ENCODE peak calls at places on chromosomes 11 and 22, in four cellular contexts. V, A, Q and J are unnamed samples.

GRCh38 chr11:115921540-115921939 is 417.3 kb upstream of the CADM1 start:
- DNase-seq in V (no peak), A (no peak), Q (no peak), J (no peak)

GRCh38 chr22:27115816-27116256 is 458.4 kb downstream of the MIAT start:
- DNase-seq in V (no peak), A (no peak), Q (peak; percentile 52), J (peak; percentile 63)

GRCh38 chr22:30267382-30268302 is 991 bp upstream of the OSM start:
- DNase-seq in V (no peak), A (no peak), Q (no peak), J (no peak)

GRCh38 chr11:12744831-12745502 is 70.7 kb downstream of the TEAD1 start:
- DNase-seq in V (peak; percentile 80), A (no peak), Q (no peak), J (peak; percentile 57)

GRCh38 chr22:45155050-45155840 is 8.5 kb upstream of the NUP50 start:
- DNase-seq in V (no peak), A (peak; percentile 60), Q (no peak), J (no peak)

GRCh38 chr11:44750440-44751005 is 23.8 kb downstream of the TSPAN18 start:
- DNase-seq in V (no peak), A (no peak), Q (no peak), J (no peak)

GRCh38 chr11:116895053-116895757 is 57.8 kb upstream of the APOA1 start:
- DNase-seq in V (no peak), A (no peak), Q (no peak), J (no peak)

GRCh38 chr11:40391679-40392078 is 1067.8 kb downstream of the LRRC4C start:
- DNase-seq in V (no peak), A (no peak), Q (no peak), J (no peak)

GRCh38 chr11:131473510-131473909 is 103.1 kb downstream of the NTM start:
- DNase-seq in V (no peak), A (no peak), Q (no peak), J (no peak)

GRCh38 chr11:134592391-134592990 is 180.4 kb upstream of the B3GAT1 start:
- DNase-seq in V (no peak), A (no peak), Q (peak; percentile 44), J (no peak)

GRCh38 chr11:111696556-111696955 is 69.6 kb downstream of the PPP2R1B start:
- DNase-seq in V (no peak), A (no peak), Q (no peak), J (no peak)

GRCh38 chr11:118921121-118921928 is 4.4 kb downstream of the BCL9L start:
- DNase-seq in V (peak; percentile 88), A (peak; percentile 75), Q (no peak), J (no peak)

GRCh38 chr11:107590460-107591097 is 368 bp upstream of the ELMOD1 start:
- DNase-seq in V (no peak), A (no peak), Q (no peak), J (no peak)

GRCh38 chr11:26063915-26064314 is 268.0 kb upstream of the ANO3 start:
- DNase-seq in V (no peak), A (no peak), Q (no peak), J (no peak)

GRCh38 chr11:63931876-63932275 is 6.9 kb upstream of the NAA40 start:
- DNase-seq in V (no peak), A (no peak), Q (no peak), J (no peak)

GRCh38 chr11:93717501-93717900 is 23.8 kb downstream of the TAF1D start:
- DNase-seq in V (no peak), A (no peak), Q (no peak), J (no peak)

GRCh38 chr22:45329536-45329936 is 19.8 kb downstream of the FAM118A start:
- DNase-seq in V (peak; percentile 95), A (no peak), Q (no peak), J (no peak)

GRCh38 chr22:44839721-44840120 is 87.3 kb downstream of the ARHGAP8 start:
- DNase-seq in V (no peak), A (no peak), Q (no peak), J (no peak)

GRCh38 chr11:512895-513595 is 6.0 kb upstream of the RNH1 start:
- DNase-seq in V (no peak), A (no peak), Q (no peak), J (no peak)

GRCh38 chr11:114172871-114173444 is 113.4 kb downstream of the ZBTB16 start:
- DNase-seq in V (peak; percentile 80), A (no peak), Q (no peak), J (no peak)

GRCh38 chr22:45441158-45441557 is 27.7 kb downstream of the RIBC2 start:
- DNase-seq in V (peak; percentile 71), A (no peak), Q (peak; percentile 35), J (peak; percentile 6)

GRCh38 chr11:46637546-46637945 is 20.2 kb downstream of the ATG13 start:
- DNase-seq in V (no peak), A (no peak), Q (no peak), J (no peak)

GRCh38 chr11:86781546-86781945 is 18.8 kb upstream of the PRSS23 start:
- DNase-seq in V (no peak), A (no peak), Q (no peak), J (no peak)

GRCh38 chr22:23285236-23285635 is 104.9 kb downstream of the BCR start:
- DNase-seq in V (no peak), A (no peak), Q (no peak), J (no peak)

GRCh38 chr11:86152006-86152862 is 83.3 kb upstream of the PICALM start:
- DNase-seq in V (no peak), A (no peak), Q (no peak), J (peak; percentile 66)

GRCh38 chr11:62994775-62995174 is 10.0 kb upstream of the SLC22A6 start:
- DNase-seq in V (no peak), A (no peak), Q (no peak), J (no peak)

GRCh38 chr22:38452373-38453064 is 2.5 kb downstream of the KCNJ4 start:
- DNase-seq in V (no peak), A (no peak), Q (no peak), J (no peak)

GRCh38 chr11:76880314-76880713 is 19.6 kb downstream of the ACER3 start:
- DNase-seq in V (no peak), A (no peak), Q (no peak), J (no peak)

GRCh38 chr22:41657709-41658108 is 31.0 kb downstream of the SNU13 start:
- DNase-seq in V (no peak), A (no peak), Q (no peak), J (no peak)

GRCh38 chr11:134069426-134069921 is 602 bp downstream of the JAM3 start:
- DNase-seq in V (no peak), A (no peak), Q (no peak), J (no peak)

GRCh38 chr11:27229511-27230174 is 133.4 kb downstream of the CCDC34 start:
- DNase-seq in V (no peak), A (no peak), Q (no peak), J (no peak)

GRCh38 chr11:90908074-90908473 is 685.2 kb upstream of the CHORDC1 start:
- DNase-seq in V (no peak), A (no peak), Q (no peak), J (no peak)

GRCh38 chr11:16958833-16959232 is 55.4 kb downstream of the PLEKHA7 start:
- DNase-seq in V (no peak), A (no peak), Q (peak; percentile 57), J (no peak)

GRCh38 chr11:134604886-134605285 is 192.8 kb upstream of the B3GAT1 start:
- DNase-seq in V (no peak), A (no peak), Q (no peak), J (no peak)

GRCh38 chr22:36858156-36858555 is 2.6 kb upstream of the NCF4 start:
- DNase-seq in V (no peak), A (no peak), Q (no peak), J (no peak)

GRCh38 chr11:7906481-7906880 is 24.6 kb downstream of the OR10A6 start:
- DNase-seq in V (no peak), A (no peak), Q (no peak), J (no peak)

DNA sequence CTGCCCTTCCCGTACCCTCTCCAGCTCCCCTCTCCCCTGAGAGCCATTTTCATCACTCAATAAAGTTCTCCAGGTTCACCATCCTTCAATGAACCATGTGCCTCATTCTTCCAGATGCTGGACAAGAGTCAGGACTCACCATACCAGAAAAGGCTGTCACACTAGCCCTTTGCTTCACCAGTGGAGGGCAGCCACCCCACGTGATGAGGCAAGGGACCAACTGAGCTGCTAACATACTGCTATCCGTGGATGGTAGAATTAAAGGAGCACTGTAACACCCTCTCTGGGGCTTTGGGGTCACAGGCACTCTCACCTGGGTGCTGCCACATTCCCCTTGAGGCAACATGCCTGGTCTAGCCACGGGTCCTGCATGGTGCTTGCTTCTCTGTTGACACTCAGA is 13.1 kb upstream of the OR5I1 start:
- DNase-seq in V (no peak), A (no peak), Q (no peak), J (no peak)
- TF ChIP-seq CTCF in V (no peak), A (no peak), Q (no peak), J (no peak)

DNA sequence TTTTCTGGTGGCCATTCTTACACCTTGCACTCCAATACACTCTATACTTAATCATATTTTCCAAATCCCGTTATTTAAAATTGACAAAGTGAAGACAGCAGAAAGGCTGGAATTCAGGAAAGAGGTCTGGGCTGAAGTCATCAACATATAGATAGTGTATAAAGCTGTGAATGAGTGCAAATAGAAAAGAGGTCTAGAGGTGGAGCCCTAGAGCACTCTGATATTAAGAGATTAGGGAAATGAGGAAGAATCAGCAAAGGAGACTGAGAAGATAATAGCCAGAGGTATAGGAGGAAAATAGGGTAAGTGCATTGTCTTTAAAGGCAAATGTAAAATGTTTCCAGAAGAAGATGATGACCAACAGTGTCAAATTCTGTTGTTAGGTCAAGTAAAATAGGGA is 7.9 kb downstream of the CTR9 start:
- DNase-seq in V (no peak), A (no peak), Q (no peak), J (no peak)
- TF ChIP-seq CTCF in V (no peak), A (no peak), Q (no peak), J (peak; percentile 30)

GRCh38 chr22:49953027-49953679 is 7.4 kb upstream of the PIM3 start:
- DNase-seq in V (no peak), A (no peak), Q (peak; percentile 92), J (no peak)
- TF ChIP-seq CTCF in V (no peak), A (no peak), Q (no peak), J (no peak)

GRCh38 chr11:103881518-103882070 is 154.8 kb upstream of the DDI1 start:
- DNase-seq in V (no peak), A (no peak), Q (no peak), J (no peak)

GRCh38 chr11:103878646-103879045 is 157.8 kb upstream of the DDI1 start:
- DNase-seq in V (no peak), A (no peak), Q (no peak), J (no peak)

GRCh38 chr11:103875855-103876510 is 160.5 kb upstream of the DDI1 start:
- DNase-seq in V (no peak), A (no peak), Q (no peak), J (no peak)

GRCh38 chr11:103880968-103881367 is 155.5 kb upstream of the DDI1 start:
- DNase-seq in V (no peak), A (no peak), Q (no peak), J (no peak)

DNA sequence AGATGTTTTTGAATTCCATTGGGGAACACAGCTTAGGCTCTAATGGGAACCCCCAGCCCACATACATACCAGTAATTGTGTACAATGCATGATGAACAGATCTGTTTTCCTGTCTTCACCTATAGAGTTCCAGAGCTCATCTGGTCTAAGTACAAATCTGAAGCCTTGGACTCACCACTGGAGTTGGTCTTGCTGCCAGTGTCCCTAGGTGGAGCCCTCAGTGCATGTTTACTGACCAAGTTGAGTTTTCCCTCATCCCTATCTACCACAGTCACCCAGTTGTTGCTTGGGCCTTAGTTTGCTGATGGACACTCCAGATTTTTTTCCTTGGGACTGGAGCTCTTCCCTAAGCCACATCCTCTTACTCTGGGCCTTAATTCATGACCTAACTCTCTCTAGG is 159.2 kb upstream of the DDI1 start:
- DNase-seq in V (no peak), A (no peak), Q (no peak), J (no peak)
- TF ChIP-seq CTCF in V (no peak), A (no peak), Q (no peak), J (peak; percentile 31)

GRCh38 chr22:17172172-17172833 is 13.2 kb upstream of the HDHD5 start:
- DNase-seq in V (peak; percentile 56), A (no peak), Q (no peak), J (no peak)
- TF ChIP-seq CTCF in V (no peak), A (no peak), Q (no peak), J (no peak)